ENCODE peak calls at places on chromosomes 2 and 18, in eight cellular contexts. N is breast epithelium, X is fibroblast of lung, U is DND-41, S is pancreas, M is right cardiac atrium, Z is tibial nerve, B is psoas muscle. O is an unnamed sample.

GRCh38 chr2:26911911-26912861 is 58.3 kb upstream of the MAPRE3 start:
- DNase-seq in B (no peak), X (peak; percentile 1), Z (no peak), M (no peak), U (no peak), N (no peak), S (no peak), O (no peak)

GRCh38 chr2:187264612-187265011 is 183.4 kb downstream of the CALCRL start:
- DNase-seq in Z (no peak), M (no peak), N (no peak), S (no peak), U (no peak), B (no peak), X (no peak), O (no peak)

GRCh38 chr2:165877565-165878550 is 75.7 kb downstream of the TTC21B start:
- DNase-seq in B (no peak), Z (no peak), N (no peak), S (no peak), X (peak; percentile 61), U (no peak), M (no peak), O (no peak)

GRCh38 chr2:148926291-148926961 is 51.4 kb downstream of the KIF5C start:
- DNase-seq in U (peak; percentile 32), N (no peak), B (no peak), Z (no peak), X (peak; percentile 4), S (no peak), M (peak; percentile 59), O (peak; percentile 34)

GRCh38 chr2:25337276-25337675 is 4.4 kb downstream of the DNMT3A start:
- DNase-seq in B (no peak), Z (no peak), X (no peak), M (no peak), U (no peak), N (no peak), S (no peak), O (no peak)

GRCh38 chr2:170737821-170738220 is 22.7 kb downstream of the SP5 start:
- DNase-seq in B (no peak), M (no peak), X (peak; percentile 17), S (no peak), N (no peak), U (no peak), Z (no peak), O (no peak)

GRCh38 chr2:203083328-203083727 is 68.7 kb downstream of the NBEAL1 start:
- DNase-seq in X (no peak), S (no peak), M (no peak), U (no peak), Z (no peak), B (no peak), N (no peak), O (no peak)

GRCh38 chr2:158359846-158360245 is 96.7 kb downstream of the CCDC148 start:
- DNase-seq in M (no peak), S (no peak), B (no peak), N (no peak), Z (no peak), U (no peak), X (peak; percentile 66), O (no peak)

GRCh38 chr2:214575030-214575949 is 164.4 kb downstream of the VWC2L start:
- DNase-seq in Z (no peak), X (peak; percentile 52), M (no peak), N (no peak), U (no peak), S (no peak), B (no peak), O (no peak)

GRCh38 chr2:113895819-113896563 is 6.1 kb downstream of the ACTR3 start:
- DNase-seq in N (no peak), S (no peak), U (no peak), X (no peak), B (no peak), Z (no peak), M (no peak), O (no peak)

GRCh38 chr2:237876056-237876439 is 16.6 kb downstream of the RAMP1 start:
- DNase-seq in S (peak; percentile 58), Z (no peak), N (peak; percentile 31), U (no peak), M (peak; percentile 49), B (no peak), X (no peak), O (no peak)

GRCh38 chr2:55302241-55302640 is 33.2 kb upstream of the MTIF2 start:
- DNase-seq in U (no peak), B (no peak), N (no peak), M (no peak), X (no peak), Z (no peak), S (no peak), O (no peak)

GRCh38 chr2:226031962-226032441 is 632.5 kb downstream of the NYAP2 start:
- DNase-seq in N (no peak), X (peak; percentile 53), Z (no peak), S (no peak), B (no peak), M (no peak), U (no peak), O (no peak)

GRCh38 chr2:166449439-166449838 is 44.6 kb downstream of the SCN7A start:
- DNase-seq in X (no peak), N (no peak), S (no peak), U (no peak), B (no peak), M (no peak), Z (no peak), O (no peak)

GRCh38 chr18:3081558-3081957 is 68.6 kb upstream of the LPIN2 start:
- DNase-seq in M (no peak), Z (no peak), N (no peak), S (no peak), U (no peak), X (peak; percentile 30), B (no peak), O (no peak)

GRCh38 chr18:23570912-23571504 is 15.3 kb downstream of the NPC1 start:
- DNase-seq in Z (no peak), S (no peak), M (no peak), N (no peak), U (no peak), B (no peak), X (no peak), O (no peak)

GRCh38 chr2:21466528-21466927 is 342.8 kb downstream of the TDRD15 start:
- DNase-seq in X (no peak), M (no peak), U (no peak), N (no peak), S (no peak), Z (no peak), B (no peak), O (no peak)

GRCh38 chr18:40851014-40851429 is 1104.0 kb upstream of the PIK3C3 start:
- DNase-seq in U (no peak), Z (no peak), B (no peak), N (no peak), M (no peak), S (no peak), X (peak; percentile 88), O (no peak)

GRCh38 chr2:128868686-128869551 is 550.3 kb upstream of the HS6ST1 start:
- DNase-seq in N (no peak), S (no peak), B (no peak), U (no peak), X (peak; percentile 42), Z (no peak), M (no peak), O (no peak)

GRCh38 chr2:236527198-236527640 is 42.4 kb upstream of the ACKR3 start:
- DNase-seq in N (no peak), Z (no peak), S (no peak), U (no peak), X (peak; percentile 57), M (no peak), B (no peak), O (no peak)

GRCh38 chr2:234483568-234484251 is 13.2 kb downstream of the ARL4C start:
- DNase-seq in X (no peak), Z (no peak), N (no peak), B (no peak), S (no peak), M (no peak), U (peak; percentile 94), O (no peak)

DNA sequence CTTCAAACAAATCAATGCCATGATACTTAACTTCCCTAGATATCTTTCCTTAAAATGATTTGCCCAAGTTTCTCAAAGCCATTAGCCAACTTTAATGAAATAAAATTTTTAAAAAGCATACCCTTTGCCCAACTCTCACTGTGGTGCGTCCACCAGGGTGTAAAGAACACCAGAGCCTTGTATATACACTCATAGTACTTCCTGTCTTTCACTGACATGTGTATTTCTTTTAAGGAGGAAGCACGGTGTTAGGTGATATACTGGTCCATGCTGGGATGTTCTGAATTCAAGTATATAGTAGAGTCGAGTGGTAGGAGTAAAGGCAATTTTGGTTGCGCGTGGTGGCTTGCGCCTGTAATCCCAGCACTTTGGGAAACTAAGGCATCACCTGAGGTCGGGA is 22.7 kb downstream of the AAK1 start:
- DNase-seq in B (no peak), M (no peak), X (no peak), Z (no peak), S (no peak), U (no peak), N (no peak), O (no peak)
- H3K4me1 ChIP-seq in B (peaks cover 52% of the 10 kb centered on the region), M (peaks cover 24% of the 10 kb centered on the region), X (peaks cover 2% of the 10 kb centered on the region), Z (no peaks in the 10 kb centered on the region), S (no peaks in the 10 kb centered on the region), U (peaks cover 67% of the 10 kb centered on the region), N (no peaks in the 10 kb centered on the region), O (no peaks in the 10 kb centered on the region)

DNA sequence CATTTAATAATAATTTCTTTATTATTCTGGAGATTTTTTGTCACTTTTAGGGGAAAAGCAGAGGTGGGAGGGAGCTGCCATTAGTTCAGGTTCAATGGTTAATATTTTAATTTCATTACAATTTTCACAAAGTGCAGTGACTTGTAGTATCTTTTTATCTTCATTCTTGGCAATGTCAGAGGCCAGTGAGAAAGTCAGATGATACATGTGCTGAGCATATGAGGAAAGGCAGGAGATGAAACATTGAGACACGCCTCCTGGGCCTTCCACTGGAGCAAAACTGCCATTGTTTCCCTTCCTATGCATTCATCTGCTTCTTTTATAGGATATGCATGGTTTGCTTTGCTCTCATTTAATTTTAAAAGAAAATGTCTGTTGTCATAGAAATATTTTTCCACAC is 173.7 kb downstream of the MYT1L start:
- DNase-seq in Z (no peak), M (no peak), S (no peak), X (no peak), N (no peak), U (no peak), B (no peak), O (no peak)
- H3K9me3 ChIP-seq in Z (no peaks in the 10 kb centered on the region), M (peaks cover 3% of the 10 kb centered on the region), S (no peaks in the 10 kb centered on the region), X (no peaks in the 10 kb centered on the region), N (peaks cover 17% of the 10 kb centered on the region), U (no peaks in the 10 kb centered on the region), B (peaks cover 11% of the 10 kb centered on the region), O (no peaks in the 10 kb centered on the region)

GRCh38 chr2:124165698-124166097 is 140.6 kb downstream of the CNTNAP5 start:
- DNase-seq in N (no peak), B (no peak), M (no peak), Z (no peak), S (no peak), X (no peak), U (no peak), O (no peak)
- H3K27ac ChIP-seq in N (no peak overlapping the region), B (no peak overlapping the region), M (no peak overlapping the region), Z (no peak overlapping the region), S (no peak overlapping the region), X (no peak overlapping the region), U (no peak overlapping the region), O (no peak overlapping the region)

DNA sequence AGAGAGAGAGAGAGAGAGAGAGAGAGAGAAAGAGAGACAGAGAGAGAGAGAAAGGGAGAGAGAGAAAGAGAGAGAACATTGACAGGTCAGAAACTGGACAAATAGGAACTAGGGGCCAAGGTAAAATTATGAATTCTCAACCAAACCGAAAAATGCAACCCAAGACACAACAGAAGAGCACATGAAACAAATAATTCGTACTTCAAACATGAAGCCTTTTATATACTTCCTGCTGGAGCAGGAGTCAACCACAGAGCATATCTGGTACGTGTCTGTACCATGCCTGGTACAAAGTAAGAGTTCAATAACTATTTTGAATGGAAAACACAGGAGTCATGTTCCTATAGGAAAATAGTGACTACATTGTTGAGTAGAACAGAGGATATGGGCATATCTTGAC is 6.5 kb upstream of the VPS54 start:
- DNase-seq in M (no peak), B (no peak), Z (no peak), U (peak; percentile 19), X (no peak), N (no peak), S (no peak), O (no peak)
- H3K4me1 ChIP-seq in M (no peaks in the 10 kb centered on the region), B (no peaks in the 10 kb centered on the region), Z (no peaks in the 10 kb centered on the region), U (peaks cover 21% of the 10 kb centered on the region), X (no peaks in the 10 kb centered on the region), N (no peaks in the 10 kb centered on the region), S (no peaks in the 10 kb centered on the region), O (no peaks in the 10 kb centered on the region)

O was measured in right lobe of liver.